ENCODE peak calls at places on chromosome 22, in six cellular contexts. One of them, this sample, is unnamed. For H3K4me1, the result is how much of the 10 kb centered on the place peaks cover.

GRCh38 chr22:31973739-31974138 is 29.4 kb downstream of the YWHAH start:
- DNase-seq in Peyer's patch: peak
- DNase-seq in body of pancreas: peak
- DNase-seq in adrenal gland: no peak
- DNase-seq in H1: no peak
- DNase-seq in CD8-positive, alpha-beta T cell: no peak
- DNase-seq in this sample: no peak

GRCh38 chr22:37636186-37636948 is 3.1 kb upstream of the SH3BP1 start:
- DNase-seq in Peyer's patch: peak
- DNase-seq in body of pancreas: no peak
- DNase-seq in adrenal gland: no peak
- DNase-seq in H1: no peak
- DNase-seq in CD8-positive, alpha-beta T cell: no peak
- DNase-seq in this sample: peak

GRCh38 chr22:49666146-49666809 is 161.4 kb downstream of the BRD1 start:
- DNase-seq in Peyer's patch: peak
- DNase-seq in body of pancreas: no peak
- DNase-seq in adrenal gland: no peak
- DNase-seq in H1: peak
- DNase-seq in CD8-positive, alpha-beta T cell: no peak
- DNase-seq in this sample: no peak

GRCh38 chr22:32473388-32473952 is 1.1 kb upstream of the FBXO7 start:
- DNase-seq in Peyer's patch: peak
- DNase-seq in body of pancreas: no peak
- DNase-seq in adrenal gland: peak
- DNase-seq in H1: peak
- DNase-seq in CD8-positive, alpha-beta T cell: peak
- DNase-seq in this sample: no peak

GRCh38 chr22:47997052-47997568 is 1234.7 kb downstream of the TBC1D22A start:
- DNase-seq in Peyer's patch: no peak
- DNase-seq in body of pancreas: no peak
- DNase-seq in adrenal gland: no peak
- DNase-seq in H1: no peak
- DNase-seq in CD8-positive, alpha-beta T cell: no peak
- DNase-seq in this sample: no peak

GRCh38 chr22:20777420-20778177 is 3.7 kb downstream of the SERPIND1 start:
- DNase-seq in Peyer's patch: no peak
- DNase-seq in body of pancreas: no peak
- DNase-seq in adrenal gland: peak
- DNase-seq in H1: no peak
- DNase-seq in CD8-positive, alpha-beta T cell: no peak
- DNase-seq in this sample: no peak

GRCh38 chr22:24571266-24571665 is 15.5 kb downstream of the SNRPD3 start:
- DNase-seq in Peyer's patch: no peak
- DNase-seq in body of pancreas: no peak
- DNase-seq in adrenal gland: no peak
- DNase-seq in H1: no peak
- DNase-seq in CD8-positive, alpha-beta T cell: no peak
- DNase-seq in this sample: no peak

GRCh38 chr22:29790061-29790460 is 22.9 kb downstream of the UQCR10 start:
- DNase-seq in Peyer's patch: no peak
- DNase-seq in body of pancreas: no peak
- DNase-seq in adrenal gland: no peak
- DNase-seq in H1: no peak
- DNase-seq in CD8-positive, alpha-beta T cell: no peak
- DNase-seq in this sample: no peak

GRCh38 chr22:43299736-43300135 is 43.4 kb downstream of the SCUBE1 start:
- DNase-seq in Peyer's patch: no peak
- DNase-seq in body of pancreas: no peak
- DNase-seq in adrenal gland: no peak
- DNase-seq in H1: no peak
- DNase-seq in CD8-positive, alpha-beta T cell: no peak
- DNase-seq in this sample: no peak

GRCh38 chr22:29979645-29980303 is 96.8 kb downstream of the MTMR3 start:
- DNase-seq in Peyer's patch: no peak
- DNase-seq in body of pancreas: no peak
- DNase-seq in adrenal gland: no peak
- DNase-seq in H1: no peak
- DNase-seq in CD8-positive, alpha-beta T cell: no peak
- DNase-seq in this sample: no peak

GRCh38 chr22:29325785-29326315 is 10.4 kb upstream of the RASL10A start:
- DNase-seq in Peyer's patch: no peak
- DNase-seq in body of pancreas: no peak
- DNase-seq in adrenal gland: no peak
- DNase-seq in H1: no peak
- DNase-seq in CD8-positive, alpha-beta T cell: no peak
- DNase-seq in this sample: no peak

GRCh38 chr22:42978453-42979103 is 36.4 kb downstream of the PACSIN2 start:
- DNase-seq in Peyer's patch: no peak
- DNase-seq in body of pancreas: no peak
- DNase-seq in adrenal gland: no peak
- DNase-seq in H1: no peak
- DNase-seq in CD8-positive, alpha-beta T cell: no peak
- DNase-seq in this sample: no peak

GRCh38 chr22:29141078-29141688 is 64.5 kb upstream of the EMID1 start:
- DNase-seq in Peyer's patch: peak
- DNase-seq in body of pancreas: no peak
- DNase-seq in adrenal gland: no peak
- DNase-seq in H1: no peak
- DNase-seq in CD8-positive, alpha-beta T cell: no peak
- DNase-seq in this sample: no peak

GRCh38 chr22:30857791-30858190 is 110.8 kb downstream of the MORC2 start:
- DNase-seq in Peyer's patch: peak
- DNase-seq in body of pancreas: no peak
- DNase-seq in adrenal gland: no peak
- DNase-seq in H1: no peak
- DNase-seq in CD8-positive, alpha-beta T cell: peak
- DNase-seq in this sample: peak

GRCh38 chr22:29306175-29306829 is at the start of gene GAS2L1:
- DNase-seq in Peyer's patch: peak
- DNase-seq in body of pancreas: peak
- DNase-seq in adrenal gland: peak
- DNase-seq in H1: peak
- DNase-seq in CD8-positive, alpha-beta T cell: peak
- DNase-seq in this sample: peak

GRCh38 chr22:50467341-50467740 is 7.5 kb downstream of the SBF1 start:
- DNase-seq in Peyer's patch: no peak
- DNase-seq in body of pancreas: no peak
- DNase-seq in adrenal gland: no peak
- DNase-seq in H1: no peak
- DNase-seq in CD8-positive, alpha-beta T cell: no peak
- DNase-seq in this sample: no peak

GRCh38 chr22:42932857-42933782 is 76.0 kb upstream of the ARFGAP3 start:
- DNase-seq in Peyer's patch: peak
- DNase-seq in body of pancreas: no peak
- DNase-seq in adrenal gland: no peak
- DNase-seq in H1: no peak
- DNase-seq in CD8-positive, alpha-beta T cell: no peak
- DNase-seq in this sample: no peak

GRCh38 chr22:49783036-49783746 is 44.5 kb downstream of the BRD1 start:
- DNase-seq in Peyer's patch: no peak
- DNase-seq in body of pancreas: no peak
- DNase-seq in adrenal gland: no peak
- DNase-seq in H1: no peak
- DNase-seq in CD8-positive, alpha-beta T cell: no peak
- DNase-seq in this sample: no peak

GRCh38 chr22:35873426-35873825 is 155.2 kb downstream of the RBFOX2 start:
- DNase-seq in Peyer's patch: no peak
- DNase-seq in body of pancreas: no peak
- DNase-seq in adrenal gland: no peak
- DNase-seq in H1: no peak
- DNase-seq in CD8-positive, alpha-beta T cell: no peak
- DNase-seq in this sample: no peak

GRCh38 chr22:38531251-38531956 is 25.3 kb upstream of the DDX17 start:
- DNase-seq in Peyer's patch: no peak
- DNase-seq in body of pancreas: no peak
- DNase-seq in adrenal gland: no peak
- DNase-seq in H1: no peak
- DNase-seq in CD8-positive, alpha-beta T cell: no peak
- DNase-seq in this sample: no peak

GRCh38 chr22:31586137-31586920 is 75.7 kb downstream of the PISD start:
- DNase-seq in Peyer's patch: no peak
- DNase-seq in body of pancreas: no peak
- DNase-seq in adrenal gland: peak
- DNase-seq in H1: no peak
- DNase-seq in CD8-positive, alpha-beta T cell: no peak
- DNase-seq in this sample: no peak

GRCh38 chr22:44129614-44129976 is 51.1 kb upstream of the PARVG start:
- DNase-seq in Peyer's patch: no peak
- DNase-seq in body of pancreas: no peak
- DNase-seq in adrenal gland: no peak
- DNase-seq in H1: no peak
- DNase-seq in CD8-positive, alpha-beta T cell: no peak
- DNase-seq in this sample: no peak

GRCh38 chr22:35352214-35353111 is 28.4 kb upstream of the HMOX1 start:
- DNase-seq in Peyer's patch: peak
- DNase-seq in body of pancreas: peak
- DNase-seq in adrenal gland: peak
- DNase-seq in H1: peak
- DNase-seq in CD8-positive, alpha-beta T cell: peak
- DNase-seq in this sample: peak

GRCh38 chr22:43078522-43078921 is 10.7 kb downstream of the TTLL1 start:
- DNase-seq in Peyer's patch: peak
- DNase-seq in body of pancreas: no peak
- DNase-seq in adrenal gland: no peak
- DNase-seq in H1: no peak
- DNase-seq in CD8-positive, alpha-beta T cell: no peak
- DNase-seq in this sample: no peak

GRCh38 chr22:36371920-36372319 is 15.8 kb downstream of the MYH9 start:
- DNase-seq in Peyer's patch: no peak
- DNase-seq in body of pancreas: no peak
- DNase-seq in adrenal gland: no peak
- DNase-seq in H1: no peak
- DNase-seq in CD8-positive, alpha-beta T cell: no peak
- DNase-seq in this sample: no peak

GRCh38 chr22:18110194-18110943 is at the start of gene TUBA8:
- DNase-seq in Peyer's patch: peak
- DNase-seq in body of pancreas: peak
- DNase-seq in adrenal gland: peak
- DNase-seq in H1: peak
- DNase-seq in CD8-positive, alpha-beta T cell: no peak
- DNase-seq in this sample: peak
- H3K4me3 ChIP-seq in Peyer's patch: peak
- H3K4me3 ChIP-seq in body of pancreas: peak
- H3K4me3 ChIP-seq in adrenal gland: peak
- H3K4me3 ChIP-seq in H1: peak
- H3K4me3 ChIP-seq in CD8-positive, alpha-beta T cell: peak
- H3K4me3 ChIP-seq in this sample: peak

GRCh38 chr22:27779650-27780049 is 21.9 kb downstream of the MN1 start:
- DNase-seq in Peyer's patch: no peak
- DNase-seq in body of pancreas: no peak
- DNase-seq in adrenal gland: no peak
- DNase-seq in H1: no peak
- DNase-seq in CD8-positive, alpha-beta T cell: no peak
- DNase-seq in this sample: no peak
- H3K4me1 ChIP-seq in Peyer's patch: under half
- H3K4me1 ChIP-seq in body of pancreas: under half
- H3K4me1 ChIP-seq in adrenal gland: under half
- H3K4me1 ChIP-seq in H1: under half
- H3K4me1 ChIP-seq in CD8-positive, alpha-beta T cell: under half
- H3K4me1 ChIP-seq in this sample: half or more

GRCh38 chr22:22164541-22165272 is 79.9 kb upstream of the VPREB1 start:
- DNase-seq in Peyer's patch: no peak
- DNase-seq in body of pancreas: no peak
- DNase-seq in adrenal gland: no peak
- DNase-seq in H1: no peak
- DNase-seq in CD8-positive, alpha-beta T cell: no peak
- DNase-seq in this sample: no peak
- H3K4me3 ChIP-seq in Peyer's patch: no peak
- H3K4me3 ChIP-seq in body of pancreas: no peak
- H3K4me3 ChIP-seq in adrenal gland: no peak
- H3K4me3 ChIP-seq in H1: no peak
- H3K4me3 ChIP-seq in CD8-positive, alpha-beta T cell: no peak
- H3K4me3 ChIP-seq in this sample: no peak

GRCh38 chr22:39942433-39943213 is 17.6 kb upstream of the TMA7B start:
- DNase-seq in Peyer's patch: no peak
- DNase-seq in body of pancreas: no peak
- DNase-seq in adrenal gland: no peak
- DNase-seq in H1: no peak
- DNase-seq in CD8-positive, alpha-beta T cell: no peak
- DNase-seq in this sample: no peak

GRCh38 chr22:39946571-39947407 is 13.4 kb upstream of the TMA7B start:
- DNase-seq in Peyer's patch: no peak
- DNase-seq in body of pancreas: peak
- DNase-seq in adrenal gland: no peak
- DNase-seq in H1: no peak
- DNase-seq in CD8-positive, alpha-beta T cell: no peak
- DNase-seq in this sample: no peak

GRCh38 chr22:39941661-39942060 is 18.5 kb upstream of the TMA7B start:
- DNase-seq in Peyer's patch: no peak
- DNase-seq in body of pancreas: no peak
- DNase-seq in adrenal gland: no peak
- DNase-seq in H1: no peak
- DNase-seq in CD8-positive, alpha-beta T cell: no peak
- DNase-seq in this sample: no peak

GRCh38 chr22:39943366-39943765 is 16.8 kb upstream of the TMA7B start:
- DNase-seq in Peyer's patch: no peak
- DNase-seq in body of pancreas: no peak
- DNase-seq in adrenal gland: no peak
- DNase-seq in H1: peak
- DNase-seq in CD8-positive, alpha-beta T cell: peak
- DNase-seq in this sample: no peak

GRCh38 chr22:39943941-39944624 is 16.1 kb upstream of the TMA7B start:
- DNase-seq in Peyer's patch: no peak
- DNase-seq in body of pancreas: no peak
- DNase-seq in adrenal gland: no peak
- DNase-seq in H1: no peak
- DNase-seq in CD8-positive, alpha-beta T cell: no peak
- DNase-seq in this sample: no peak
- H3K4me1 ChIP-seq in Peyer's patch: under half
- H3K4me1 ChIP-seq in body of pancreas: under half
- H3K4me1 ChIP-seq in adrenal gland: under half
- H3K4me1 ChIP-seq in H1: under half
- H3K4me1 ChIP-seq in CD8-positive, alpha-beta T cell: half or more
- H3K4me1 ChIP-seq in this sample: under half

GRCh38 chr22:46055851-46056168 is 78.8 kb upstream of the WNT7B start:
- DNase-seq in Peyer's patch: peak
- DNase-seq in body of pancreas: no peak
- DNase-seq in adrenal gland: no peak
- DNase-seq in H1: no peak
- DNase-seq in CD8-positive, alpha-beta T cell: no peak
- DNase-seq in this sample: no peak
- H3K4me3 ChIP-seq in Peyer's patch: peak
- H3K4me3 ChIP-seq in body of pancreas: no peak
- H3K4me3 ChIP-seq in adrenal gland: no peak
- H3K4me3 ChIP-seq in H1: no peak
- H3K4me3 ChIP-seq in CD8-positive, alpha-beta T cell: no peak
- H3K4me3 ChIP-seq in this sample: peak

DNA sequence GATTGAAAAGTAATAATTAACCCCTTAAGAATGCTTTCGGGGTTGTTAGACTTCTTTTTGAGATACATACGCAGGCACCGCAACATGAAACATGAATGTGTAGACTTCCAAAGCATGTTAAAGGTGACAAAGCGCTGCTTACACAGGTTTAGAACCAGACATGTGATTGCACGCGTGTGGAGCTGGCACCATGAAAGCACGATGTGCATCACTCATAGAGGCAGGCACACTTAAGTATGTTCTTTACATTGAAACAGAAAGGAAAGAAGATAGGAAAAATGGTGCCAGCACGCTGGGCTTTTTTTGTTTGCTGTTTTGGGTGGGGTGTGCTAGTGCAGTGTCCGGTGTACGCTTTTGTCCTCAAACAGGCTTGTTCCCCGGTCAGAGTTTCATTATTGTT is 83.6 kb upstream of the PPARA start:
- DNase-seq in Peyer's patch: peak
- DNase-seq in body of pancreas: peak
- DNase-seq in adrenal gland: no peak
- DNase-seq in H1: no peak
- DNase-seq in CD8-positive, alpha-beta T cell: no peak
- DNase-seq in this sample: peak
- H3K4me1 ChIP-seq in Peyer's patch: under half
- H3K4me1 ChIP-seq in body of pancreas: half or more
- H3K4me1 ChIP-seq in adrenal gland: under half
- H3K4me1 ChIP-seq in H1: under half
- H3K4me1 ChIP-seq in CD8-positive, alpha-beta T cell: under half
- H3K4me1 ChIP-seq in this sample: half or more